ENCODE peak calls at places on chromosomes 12 and 14, in ten cellular contexts. Q is CD8-positive, alpha-beta T cell; H is endothelial cell of umbilical vein; X is mammary epithelial cell; C is kidney; S is transverse colon; N is cardiac muscle cell; P is fibroblast of pulmonary artery; Z is left ventricle myocardium inferior; G is fibroblast of villous mesenchyme. D is an unnamed sample.

GRCh38 chr14:101007004-101007614 is 103.6 kb upstream of the RTL1 start:
- DNase-seq in H (no peak), N (no peak), S (no peak), Z (no peak), Q (no peak), C (peak; percentile 54), G (no peak), X (no peak), P (no peak), D (no peak)

GRCh38 chr14:103932791-103933490 is 4.7 kb downstream of the TDRD9 start:
- DNase-seq in X (peak; percentile 82), N (no peak), P (no peak), Z (no peak), H (no peak), G (no peak), S (no peak), Q (no peak), C (no peak), D (no peak)

GRCh38 chr14:103401223-103402214 is 16.3 kb downstream of the MARK3 start:
- DNase-seq in P (peak; percentile 77), X (peak; percentile 85), G (peak; percentile 91), Q (no peak), C (no peak), S (no peak), H (peak; percentile 79), N (peak; percentile 73), Z (no peak), D (peak; percentile 72)

GRCh38 chr12:26971963-26972362 is 33.7 kb downstream of the FGFR1OP2 start:
- DNase-seq in S (no peak), G (no peak), X (no peak), C (no peak), P (no peak), Q (peak; percentile 13), H (no peak), Z (no peak), N (no peak), D (no peak)

GRCh38 chr12:93134893-93135285 is 205.8 kb upstream of the EEA1 start:
- DNase-seq in N (no peak), S (no peak), G (no peak), P (no peak), H (no peak), Q (no peak), C (no peak), X (no peak), Z (no peak), D (no peak)

GRCh38 chr14:55127491-55127951 is 1.5 kb upstream of the LGALS3 start:
- DNase-seq in C (no peak), G (peak; percentile 54), Z (no peak), H (no peak), S (peak; percentile 63), X (peak; percentile 88), Q (no peak), N (no peak), P (peak; percentile 40), D (peak; percentile 82)

GRCh38 chr12:52645120-52645761 is 6.8 kb downstream of the KRT2 start:
- DNase-seq in X (peak; percentile 2), Z (no peak), P (no peak), S (no peak), N (no peak), C (no peak), H (no peak), Q (peak; percentile 22), G (no peak), D (no peak)

GRCh38 chr12:27291862-27292261 is 40.8 kb upstream of the BMAL2 start:
- DNase-seq in G (no peak), Z (no peak), C (no peak), S (no peak), X (no peak), N (no peak), P (peak; percentile 14), H (peak; percentile 94), Q (no peak), D (no peak)

GRCh38 chr14:36955376-36955775 is 217.0 kb downstream of the SLC25A21 start:
- DNase-seq in N (no peak), P (no peak), C (no peak), Q (no peak), S (no peak), X (peak; percentile 24), Z (no peak), G (no peak), H (no peak), D (no peak)

GRCh38 chr12:95574799-95575452 is 23.6 kb upstream of the USP44 start:
- DNase-seq in N (peak; percentile 62), H (peak; percentile 65), C (no peak), Z (no peak), Q (no peak), S (no peak), G (peak; percentile 53), X (peak; percentile 34), P (peak; percentile 56), D (peak; percentile 56)

GRCh38 chr12:7175493-7175892 is 14.0 kb upstream of the PEX5 start:
- DNase-seq in P (peak; percentile 57), Z (no peak), C (no peak), Q (no peak), N (peak; percentile 59), S (no peak), G (peak; percentile 24), H (no peak), X (peak; percentile 41), D (peak; percentile 43)

GRCh38 chr12:113479578-113480335 is 8.1 kb upstream of the LHX5 start:
- DNase-seq in C (no peak), H (peak; percentile 28), X (no peak), G (peak; percentile 30), Q (no peak), P (peak; percentile 51), N (peak; percentile 57), S (no peak), Z (peak; percentile 44), D (peak; percentile 42)

GRCh38 chr14:97710726-97711125 is 913.5 kb downstream of the VRK1 start:
- DNase-seq in H (no peak), N (no peak), S (no peak), X (no peak), Q (no peak), C (no peak), Z (no peak), P (no peak), G (no peak), D (no peak)

GRCh38 chr12:115103884-115104883 is 420.2 kb upstream of the TBX3 start:
- DNase-seq in S (no peak), Z (peak; percentile 32), G (peak; percentile 98), X (no peak), N (peak; percentile 97), Q (no peak), H (no peak), C (peak; percentile 87), P (peak; percentile 99), D (peak; percentile 90)

GRCh38 chr14:76423534-76423933 is 47.6 kb downstream of the ESRRB start:
- DNase-seq in X (no peak), G (no peak), Q (no peak), H (no peak), P (no peak), Z (no peak), S (no peak), N (no peak), C (no peak), D (no peak)

GRCh38 chr14:76421662-76422061 is 45.7 kb downstream of the ESRRB start:
- DNase-seq in P (no peak), H (no peak), N (no peak), X (no peak), G (no peak), Q (no peak), C (no peak), Z (no peak), S (no peak), D (no peak)

GRCh38 chr14:76424359-76424758 is 48.4 kb downstream of the ESRRB start:
- DNase-seq in Q (no peak), G (no peak), N (no peak), H (no peak), S (no peak), P (no peak), Z (no peak), C (no peak), X (no peak), D (no peak)

GRCh38 chr14:76420827-76421226 is 44.9 kb downstream of the ESRRB start:
- DNase-seq in H (no peak), Z (no peak), Q (no peak), P (no peak), S (no peak), C (no peak), G (no peak), X (no peak), N (no peak), D (no peak)

DNA sequence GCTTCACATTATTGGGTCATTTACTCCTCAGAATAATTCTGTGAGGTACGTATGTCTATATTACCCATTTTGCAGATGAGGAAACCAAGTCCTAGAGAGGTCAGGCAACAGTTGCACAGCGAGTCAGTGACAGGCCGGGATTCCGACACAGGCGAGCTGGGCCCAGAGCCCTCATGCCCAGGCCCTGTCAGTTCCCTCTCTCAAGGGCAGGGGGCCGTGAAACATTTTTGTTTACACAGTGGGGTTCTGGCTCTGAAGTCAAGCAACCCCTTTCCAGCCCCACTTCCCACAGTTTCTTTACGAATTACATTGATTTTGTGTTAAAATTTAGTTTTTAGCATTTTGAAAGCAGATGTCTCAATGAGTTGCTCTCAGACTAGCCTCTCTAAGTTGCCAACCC is 46.7 kb downstream of the ESRRB start:
- DNase-seq in Q (no peak), P (no peak), S (no peak), G (no peak), X (no peak), C (no peak), Z (no peak), H (no peak), N (no peak), D (no peak)
- TF ChIP-seq CTCF in Q (no peak), P (no peak), S (no peak), G (no peak), X (no peak), C (no peak), Z (no peak), H (no peak), N (no peak), D (no peak)

GRCh38 chr12:10153271-10154144 is 18.4 kb downstream of the OLR1 start:
- DNase-seq in N (peak; percentile 82), H (peak; percentile 81), G (peak; percentile 80), X (peak; percentile 43), Q (peak; percentile 21), S (peak; percentile 64), C (peak; percentile 86), P (peak; percentile 73), Z (peak; percentile 61), D (peak; percentile 75)
- H3K4me3 ChIP-seq in N (peak overlapping the region; percentile 38), H (peak overlapping the region; percentile 67), G (peak overlapping the region; percentile 49), X (peak overlapping the region; percentile 17), Q (peak overlapping the region; percentile 75), S (peak overlapping the region; percentile 32), C (peak overlapping the region; percentile 84), P (peak overlapping the region; percentile 59), Z (peak overlapping the region; percentile 71), D (peak overlapping the region; percentile 53)

GRCh38 chr14:96256420-96256819 is 410 bp downstream of the BDKRB1 start:
- DNase-seq in S (no peak), X (peak; percentile 79), P (no peak), G (peak; percentile 76), Q (no peak), Z (no peak), N (no peak), C (no peak), H (peak; percentile 6), D (no peak)
- TF ChIP-seq CTCF in S (no peak), X (peak; percentile 62), P (peak; percentile 7), G (no peak), Q (no peak), Z (no peak), N (peak; percentile 11), C (no peak), H (no peak), D (no peak)

DNA sequence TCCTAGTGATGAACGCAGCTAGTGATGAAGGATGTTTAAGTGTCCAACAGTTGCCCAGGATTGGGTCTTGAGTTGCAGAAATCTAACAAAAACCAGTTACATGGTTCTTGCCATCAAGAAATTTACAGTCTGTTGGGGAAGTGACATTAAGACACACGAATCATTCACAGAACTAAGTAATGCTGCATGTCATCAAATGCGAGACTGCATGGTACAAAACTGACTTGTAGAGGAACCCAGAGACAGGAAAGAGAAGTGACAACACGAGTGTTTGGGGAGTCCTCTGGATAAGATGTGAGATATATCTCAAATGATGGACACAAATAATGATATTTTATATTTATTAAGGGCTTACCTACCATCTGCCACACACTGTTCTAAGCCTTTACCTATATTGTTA is 6.1 kb upstream of the SYNE3 start:
- DNase-seq in C (no peak), Z (no peak), S (no peak), Q (no peak), P (no peak), H (no peak), G (no peak), X (no peak), N (no peak), D (no peak)
- H3K4me3 ChIP-seq in C (no peak overlapping the region), Z (no peak overlapping the region), S (no peak overlapping the region), Q (no peak overlapping the region), P (no peak overlapping the region), H (no peak overlapping the region), G (no peak overlapping the region), X (no peak overlapping the region), N (no peak overlapping the region), D (no peak overlapping the region)